ENCODE peak calls at places on chromosome 1, in ten cellular contexts. U, X, I, L, W, A, H, Y, E and Q are unnamed samples.

GRCh38 chr1:62045579-62045978 is 149.1 kb upstream of the L1TD1 start:
- DNase-seq in U (no peak), X (peak), I (no peak), L (no peak), W (no peak), A (no peak), H (no peak), Y (no peak), E (peak), Q (no peak)

GRCh38 chr1:226063362-226064167 is 1.0 kb downstream of the H3-3A start:
- DNase-seq in U (peak), X (peak), I (peak), L (no peak), W (no peak), A (no peak), H (peak), Y (peak), E (no peak), Q (no peak)

GRCh38 chr1:180415985-180416633 is 86.3 kb downstream of the ACBD6 start:
- DNase-seq in U (no peak), X (peak), I (peak), L (peak), W (peak), A (peak), H (peak), Y (peak), E (peak), Q (peak)

GRCh38 chr1:206460846-206461426 is 9.3 kb upstream of the IKBKE start:
- DNase-seq in U (no peak), X (no peak), I (no peak), L (no peak), W (no peak), A (no peak), H (no peak), Y (no peak), E (no peak), Q (no peak)

GRCh38 chr1:155016231-155016831 is 13.7 kb downstream of the ZBTB7B start:
- DNase-seq in U (no peak), X (no peak), I (no peak), L (no peak), W (no peak), A (no peak), H (no peak), Y (peak), E (no peak), Q (no peak)

GRCh38 chr1:100943533-100943932 is 47.6 kb downstream of the SLC30A7 start:
- DNase-seq in U (no peak), X (peak), I (no peak), L (no peak), W (no peak), A (no peak), H (no peak), Y (no peak), E (no peak), Q (no peak)

GRCh38 chr1:8211620-8212442 is 106.1 kb upstream of the SLC45A1 start:
- DNase-seq in U (no peak), X (peak), I (peak), L (peak), W (peak), A (no peak), H (peak), Y (peak), E (peak), Q (peak)

GRCh38 chr1:24720152-24720551 is 25.1 kb upstream of the CLIC4 start:
- DNase-seq in U (no peak), X (peak), I (no peak), L (peak), W (peak), A (no peak), H (no peak), Y (peak), E (no peak), Q (peak)

GRCh38 chr1:23639460-23639859 is 52.1 kb upstream of the RPL11 start:
- DNase-seq in U (no peak), X (no peak), I (peak), L (no peak), W (no peak), A (no peak), H (no peak), Y (no peak), E (no peak), Q (no peak)

GRCh38 chr1:19980298-19980697 is 880 bp upstream of the PLA2G2A start:
- DNase-seq in U (no peak), X (no peak), I (no peak), L (no peak), W (no peak), A (no peak), H (no peak), Y (no peak), E (no peak), Q (no peak)

GRCh38 chr1:61084560-61084991 is 2.2 kb downstream of the NFIA start:
- DNase-seq in U (no peak), X (no peak), I (no peak), L (no peak), W (no peak), A (no peak), H (no peak), Y (no peak), E (no peak), Q (no peak)

GRCh38 chr1:3432306-3432705 is 22.2 kb upstream of the ARHGEF16 start:
- DNase-seq in U (no peak), X (no peak), I (no peak), L (no peak), W (no peak), A (no peak), H (no peak), Y (peak), E (no peak), Q (no peak)

GRCh38 chr1:65503427-65503826 is 83.0 kb downstream of the LEPR start:
- DNase-seq in U (no peak), X (no peak), I (no peak), L (no peak), W (no peak), A (no peak), H (no peak), Y (no peak), E (no peak), Q (no peak)